ENCODE peak calls at places on chromosomes 2 and 18, in eight cellular contexts. M is pons; O is epithelial cell of esophagus; Q is H4; C is kidney glomerular epithelial cell; I is activated naive CD8-positive, alpha-beta T cell treated with anti-CD3 and anti-CD28 coated beads, Interleukin-2, amount 50 U/mL, for 16 hours; J is EH; S is naive thymus-derived CD8-positive, alpha-beta T cell. H is an unnamed sample.
A peak's percentile ranks its signal among the peaks of the same experiment; 100 is the strongest.

GRCh38 chr18:319745-320144 is 51.9 kb upstream of the THOC1 start:
- DNase-seq in M (no peak), O (no peak), Q (no peak), C (no peak), I (no peak), J (no peak), S (no peak), H (no peak)

GRCh38 chr2:8694737-8695136 is 12.9 kb downstream of the ID2 start:
- DNase-seq in M (no peak), O (peak; percentile 18), Q (no peak), C (no peak), I (no peak), J (peak; percentile 13), S (no peak), H (no peak)

GRCh38 chr18:75127143-75128021 is 81.6 kb downstream of the PTGR3 start:
- DNase-seq in M (no peak), O (no peak), Q (no peak), C (no peak), I (no peak), J (peak; percentile 45), S (no peak), H (no peak)

GRCh38 chr2:33204945-33205344 is 258.2 kb downstream of the LTBP1 start:
- DNase-seq in M (no peak), O (no peak), Q (no peak), C (no peak), I (no peak), J (no peak), S (no peak), H (no peak)

GRCh38 chr18:35132284-35132910 is 91.2 kb downstream of the MAPRE2 start:
- DNase-seq in M (peak; percentile 48), O (no peak), Q (no peak), C (no peak), I (no peak), J (peak; percentile 17), S (no peak), H (no peak)

GRCh38 chr2:187982668-187983067 is 309.0 kb upstream of the GULP1 start:
- DNase-seq in M (no peak), O (no peak), Q (peak; percentile 89), C (peak; percentile 67), I (no peak), J (peak; percentile 93), S (no peak), H (peak; percentile 68)

GRCh38 chr2:230216489-230216888 is 3.3 kb downstream of the SP110 start:
- DNase-seq in M (no peak), O (peak; percentile 58), Q (no peak), C (no peak), I (no peak), J (no peak), S (no peak), H (no peak)

GRCh38 chr2:54161660-54162059 is 46.2 kb downstream of the ACYP2 start:
- DNase-seq in M (no peak), O (no peak), Q (no peak), C (no peak), I (no peak), J (peak; percentile 9), S (no peak), H (no peak)

GRCh38 chr2:120415728-120416509 is 70.0 kb downstream of the INHBB start:
- DNase-seq in M (no peak), O (no peak), Q (no peak), C (no peak), I (no peak), J (no peak), S (no peak), H (no peak)

GRCh38 chr2:65436169-65436824 is 3.9 kb upstream of the SPRED2 start:
- DNase-seq in M (peak; percentile 80), O (peak; percentile 94), Q (peak; percentile 90), C (peak; percentile 81), I (no peak), J (peak; percentile 96), S (peak; percentile 19), H (peak; percentile 57)

GRCh38 chr18:46452820-46453219 is 204.2 kb downstream of the LOXHD1 start:
- DNase-seq in M (no peak), O (peak; percentile 75), Q (no peak), C (no peak), I (no peak), J (peak; percentile 3), S (no peak), H (peak; percentile 69)

GRCh38 chr18:80076379-80076778 is 32.7 kb upstream of the ADNP2 start:
- DNase-seq in M (no peak), O (no peak), Q (no peak), C (no peak), I (no peak), J (no peak), S (no peak), H (no peak)

GRCh38 chr2:36433311-36434217 is 78.0 kb downstream of the CRIM1 start:
- DNase-seq in M (peak; percentile 35), O (peak; percentile 91), Q (no peak), C (no peak), I (no peak), J (peak; percentile 90), S (no peak), H (no peak)

GRCh38 chr2:128466377-128467175 is 147.9 kb upstream of the HS6ST1 start:
- DNase-seq in M (peak; percentile 26), O (no peak), Q (no peak), C (no peak), I (no peak), J (no peak), S (no peak), H (no peak)

GRCh38 chr2:2763998-2764355 is 432.9 kb upstream of the MYT1L start:
- DNase-seq in M (peak; percentile 34), O (no peak), Q (no peak), C (no peak), I (no peak), J (no peak), S (no peak), H (no peak)

GRCh38 chr2:79994161-79994560 is 310.4 kb downstream of the LRRTM1 start:
- DNase-seq in M (no peak), O (no peak), Q (peak; percentile 61), C (no peak), I (no peak), J (peak; percentile 31), S (no peak), H (no peak)

GRCh38 chr18:78540636-78541400 is 438.8 kb upstream of the SALL3 start:
- DNase-seq in M (no peak), O (no peak), Q (no peak), C (no peak), I (no peak), J (no peak), S (no peak), H (no peak)

GRCh38 chr2:96538487-96539214 is 2.1 kb downstream of the ARID5A start:
- DNase-seq in M (peak; percentile 85), O (no peak), Q (no peak), C (no peak), I (peak; percentile 79), J (no peak), S (peak; percentile 97), H (no peak)

GRCh38 chr2:31922542-31923408 is 88.0 kb downstream of the MEMO1 start:
- DNase-seq in M (no peak), O (peak; percentile 82), Q (no peak), C (no peak), I (no peak), J (no peak), S (no peak), H (no peak)

GRCh38 chr2:151765760-151766159 is 31.5 kb upstream of the NEB start:
- DNase-seq in M (no peak), O (no peak), Q (no peak), C (no peak), I (no peak), J (no peak), S (no peak), H (no peak)

GRCh38 chr2:223820549-223820948 is 16.8 kb downstream of the AP1S3 start:
- DNase-seq in M (no peak), O (no peak), Q (no peak), C (no peak), I (no peak), J (no peak), S (no peak), H (no peak)

GRCh38 chr2:113167115-113167932 is 6.4 kb upstream of the PSD4 start:
- DNase-seq in M (no peak), O (peak; percentile 9), Q (no peak), C (no peak), I (no peak), J (no peak), S (peak; percentile 33), H (no peak)

GRCh38 chr2:153971914-153972313 is 100.2 kb downstream of the GALNT13 start:
- DNase-seq in M (no peak), O (no peak), Q (no peak), C (no peak), I (no peak), J (no peak), S (no peak), H (no peak)